ENCODE peak calls at places on chromosomes 16 and 17, in five cellular contexts. O is esophagus muscularis mucosa, A is K562, I is stomach, F is transverse colon. M is an unnamed sample.

GRCh38 chr17:53794875-53795274 is 27.9 kb upstream of the KIF2B start:
- DNase-seq in O (no peak), A (no peak), I (no peak), F (no peak), M (no peak)

GRCh38 chr17:68584904-68585303 is 16.3 kb downstream of the FAM20A start:
- DNase-seq in O (no peak), A (no peak), I (no peak), F (no peak), M (no peak)

GRCh38 chr16:8924214-8924613 is 39.5 kb downstream of the USP7 start:
- DNase-seq in O (no peak), A (no peak), I (peak), F (peak), M (no peak)

GRCh38 chr17:80477647-80478478 is 1.5 kb upstream of the NPTX1 start:
- DNase-seq in O (no peak), A (peak), I (no peak), F (peak), M (peak)

GRCh38 chr17:4066210-4066609 is 76.6 kb downstream of the ZZEF1 start:
- DNase-seq in O (no peak), A (no peak), I (no peak), F (no peak), M (no peak)

GRCh38 chr17:36728030-36728991 is 126.9 kb downstream of the MRM1 start:
- DNase-seq in O (no peak), A (peak), I (no peak), F (no peak), M (peak)

GRCh38 chr16:50593410-50594139 is 45.4 kb downstream of the NKD1 start:
- DNase-seq in O (no peak), A (peak), I (no peak), F (no peak), M (peak)

GRCh38 chr16:66486199-66486772 is 59.2 kb downstream of the BEAN1 start:
- DNase-seq in O (no peak), A (no peak), I (peak), F (no peak), M (no peak)

GRCh38 chr17:43026610-43027009 is 1.6 kb downstream of the RND2 start:
- DNase-seq in O (no peak), A (no peak), I (no peak), F (no peak), M (no peak)

GRCh38 chr17:43025766-43026537 is 921 bp downstream of the RND2 start:
- DNase-seq in O (no peak), A (peak), I (no peak), F (no peak), M (no peak)

GRCh38 chr17:43027091-43028032 is 2.3 kb downstream of the RND2 start:
- DNase-seq in O (no peak), A (no peak), I (no peak), F (no peak), M (no peak)

GRCh38 chr17:43025290-43025657 is 243 bp downstream of the RND2 start:
- DNase-seq in O (no peak), A (no peak), I (no peak), F (no peak), M (no peak)

GRCh38 chr17:43024407-43025289 is at the start of gene RND2:
- DNase-seq in O (peak), A (peak), I (peak), F (peak), M (peak)
- TF ChIP-seq EP300 in O (no peak), A (peak), I (no peak), F (no peak), M (no peak)

GRCh38 chr16:152141-153128 is at the start of gene HBZ:
- DNase-seq in O (no peak), A (peak), I (no peak), F (no peak), M (no peak)

GRCh38 chr16:154223-155030 is 2.0 kb downstream of the HBZ start:
- DNase-seq in O (no peak), A (peak), I (peak), F (peak), M (peak)

GRCh38 chr16:144797-145252 is 6.4 kb upstream of the NPRL3 start:
- DNase-seq in O (no peak), A (peak), I (no peak), F (no peak), M (no peak)

GRCh38 chr16:143456-143855 is 5.0 kb upstream of the NPRL3 start:
- DNase-seq in O (no peak), A (no peak), I (no peak), F (no peak), M (no peak)

DNA sequence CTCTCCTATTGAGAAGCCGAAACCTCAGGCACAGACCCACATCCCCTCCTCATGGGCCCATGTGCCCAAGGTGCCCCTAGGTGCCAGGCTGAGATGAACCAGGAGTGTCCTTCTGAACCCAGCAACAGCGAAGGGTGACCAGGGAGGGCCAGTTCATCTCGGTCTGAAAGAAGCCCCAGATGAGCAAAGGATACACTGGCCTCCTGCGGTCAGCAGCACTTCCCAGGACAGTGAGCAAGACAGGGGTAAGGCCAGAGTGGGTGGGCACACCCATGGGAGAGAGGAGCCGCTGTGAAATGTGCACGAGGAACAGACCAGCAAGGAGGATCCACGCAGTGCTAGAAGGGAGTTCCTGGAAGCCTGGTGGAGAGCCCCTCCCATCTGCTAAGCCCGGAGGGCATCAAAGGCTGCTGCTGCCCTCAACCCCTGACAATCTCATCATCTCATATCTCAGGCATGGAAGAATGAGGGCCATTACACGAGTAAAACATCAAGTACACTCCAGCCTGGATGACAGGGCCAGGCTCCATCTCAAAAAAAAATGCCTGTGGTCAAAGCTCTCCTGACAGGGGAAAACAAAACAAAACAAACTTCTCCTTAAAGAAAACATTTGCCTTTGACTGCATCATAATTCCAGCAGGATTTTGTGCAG is 3.3 kb upstream of the HBZ start:
- DNase-seq in O (no peak), A (no peak), I (no peak), F (no peak), M (peak)
- TF ChIP-seq EP300 in O (no peak), A (no peak), I (no peak), F (no peak), M (no peak)

GRCh38 chr16:57801098-57801855 is 1.0 kb downstream of the KIFC3 start:
- DNase-seq in O (no peak), A (no peak), I (no peak), F (no peak), M (peak)

GRCh38 chr16:57800213-57801097 is 1.8 kb downstream of the KIFC3 start:
- DNase-seq in O (no peak), A (no peak), I (peak), F (no peak), M (peak)

GRCh38 chr16:57802635-57803412 is 533 bp upstream of the KIFC3 start:
- DNase-seq in O (no peak), A (no peak), I (peak), F (no peak), M (peak)

GRCh38 chr16:57803413-57803990 is 1.2 kb upstream of the KIFC3 start:
- DNase-seq in O (no peak), A (peak), I (no peak), F (no peak), M (no peak)

DNA sequence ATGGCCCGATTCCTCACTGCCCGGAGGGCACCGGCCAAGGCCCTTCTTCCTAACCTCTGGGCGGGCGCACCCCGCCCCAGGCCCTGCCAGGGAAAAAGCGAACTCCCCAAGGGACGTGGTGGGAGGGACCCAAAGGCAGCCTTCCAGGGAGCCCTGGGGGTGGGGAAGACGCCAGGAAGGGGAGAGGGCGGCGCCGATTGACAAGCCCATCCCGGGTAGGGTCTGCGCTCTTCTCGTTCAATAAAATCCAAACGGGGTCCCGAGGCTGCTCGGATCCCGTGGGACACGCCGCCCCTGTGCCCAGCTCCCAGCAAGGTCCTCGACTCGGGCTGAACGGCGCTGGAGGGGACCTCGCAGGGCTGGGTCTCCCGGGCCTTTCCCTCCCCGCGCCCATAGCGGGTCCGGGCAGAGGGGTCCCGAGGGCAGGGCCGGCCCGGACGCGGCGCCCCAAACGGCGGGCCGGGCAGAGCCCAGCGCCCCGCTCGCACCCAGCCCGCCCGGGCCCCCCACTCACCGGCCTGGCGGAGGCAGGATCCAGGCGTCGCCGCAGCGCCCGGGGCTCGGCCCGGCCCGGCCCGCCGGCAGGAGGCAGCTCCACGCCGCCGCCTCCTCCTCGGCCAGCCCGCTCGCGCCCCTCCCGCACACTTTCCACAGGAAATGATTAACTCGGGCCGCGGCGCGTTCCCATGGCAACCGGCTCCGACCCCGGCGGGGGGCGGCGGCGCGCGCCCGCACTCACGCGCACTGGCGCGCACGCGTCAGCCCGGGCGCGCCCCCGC is at the start of gene KIFC3:
- DNase-seq in O (no peak), A (peak), I (peak), F (peak), M (peak)
- TF ChIP-seq EP300 in O (no peak), A (no peak), I (no peak), F (no peak), M (no peak)

GRCh38 chr16:14070555-14070876 is 603 bp upstream of the MRTFB start:
- DNase-seq in O (no peak), A (no peak), I (no peak), F (no peak), M (no peak)

GRCh38 chr16:14072360-14072759 is 1.2 kb downstream of the MRTFB start:
- DNase-seq in O (no peak), A (no peak), I (no peak), F (no peak), M (no peak)

GRCh38 chr16:14071576-14072271 is 605 bp downstream of the MRTFB start:
- DNase-seq in O (no peak), A (no peak), I (no peak), F (no peak), M (no peak)

GRCh38 chr16:14069818-14070217 is 1.3 kb upstream of the MRTFB start:
- DNase-seq in O (no peak), A (no peak), I (no peak), F (no peak), M (no peak)

GRCh38 chr16:14070877-14071575 is at the start of gene MRTFB:
- DNase-seq in O (no peak), A (peak), I (peak), F (peak), M (peak)
- TF ChIP-seq EP300 in O (no peak), A (no peak), I (no peak), F (no peak), M (no peak)

GRCh38 chr17:75088902-75089417 is 1.2 kb downstream of the SLC16A5 start:
- DNase-seq in O (no peak), A (no peak), I (peak), F (peak), M (no peak)

GRCh38 chr17:75088465-75088895 is 726 bp downstream of the SLC16A5 start:
- DNase-seq in O (no peak), A (no peak), I (no peak), F (peak), M (no peak)

GRCh38 chr17:75091855-75092327 is 4.1 kb downstream of the SLC16A5 start:
- DNase-seq in O (no peak), A (peak), I (peak), F (peak), M (no peak)

GRCh38 chr17:75093543-75094158 is 5.9 kb downstream of the SLC16A5 start:
- DNase-seq in O (no peak), A (no peak), I (peak), F (no peak), M (no peak)

DNA sequence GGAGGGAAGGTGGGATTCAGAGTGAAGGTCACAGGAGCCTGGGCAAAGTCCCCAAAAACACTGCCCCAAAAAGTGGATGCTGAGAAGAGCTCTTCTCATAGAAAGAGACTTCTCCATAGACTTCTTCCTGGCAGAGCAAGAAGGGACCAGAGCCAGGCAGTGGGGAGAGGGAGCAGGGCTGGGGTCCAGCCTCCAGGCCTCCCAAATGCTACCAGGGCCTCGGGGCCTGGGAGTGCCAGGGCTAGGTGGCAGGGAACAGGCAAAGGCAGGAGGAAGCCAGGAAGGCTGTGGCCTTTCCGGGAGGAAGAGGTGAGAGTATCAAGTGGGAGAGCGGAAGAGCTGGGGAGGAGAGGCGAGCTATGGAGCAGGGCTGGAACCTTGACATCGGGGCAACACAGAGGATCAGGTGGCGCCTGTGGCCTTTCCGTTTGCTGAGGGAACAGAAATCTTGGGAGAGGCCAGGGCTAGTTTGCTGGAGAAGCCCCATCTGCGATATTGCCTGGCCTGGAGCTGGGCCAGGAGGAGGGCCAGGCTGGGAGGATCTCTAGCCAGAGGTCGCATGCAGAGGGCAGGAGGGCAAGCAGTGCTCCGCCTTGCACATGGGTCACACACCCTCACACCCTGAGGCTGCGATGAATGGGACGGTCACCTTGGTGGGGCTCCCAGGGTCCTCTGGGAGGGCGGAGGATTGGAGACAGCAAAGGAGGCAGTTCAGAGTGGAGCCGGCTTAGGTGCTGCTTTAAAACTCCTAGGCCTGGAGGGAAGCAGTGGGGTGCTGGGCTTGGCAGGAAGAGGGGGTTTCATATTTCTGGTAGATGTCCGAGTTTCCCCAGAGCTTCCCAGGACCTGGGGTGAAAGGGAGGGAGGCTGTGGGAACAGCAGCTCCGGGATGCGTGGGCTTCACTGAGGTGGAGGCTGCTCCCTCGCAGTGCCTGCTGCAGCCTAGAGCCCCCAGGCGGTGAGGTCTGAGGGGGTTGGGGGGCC is 3.4 kb downstream of the SLC16A5 start:
- DNase-seq in O (no peak), A (peak), I (peak), F (peak), M (peak)
- TF ChIP-seq EP300 in O (no peak), A (no peak), I (no peak), F (no peak), M (no peak)

GRCh38 chr17:42980274-42980765 is at the start of gene RUNDC1:
- DNase-seq in O (peak), A (peak), I (peak), F (peak), M (peak)
- TF ChIP-seq EP300 in O (no peak), A (no peak), I (no peak), F (no peak), M (no peak)

GRCh38 chr16:82197540-82198240 is 27.7 kb upstream of the MPHOSPH6 start:
- DNase-seq in O (no peak), A (no peak), I (no peak), F (no peak), M (no peak)

GRCh38 chr16:82199209-82199608 is 29.2 kb upstream of the MPHOSPH6 start:
- DNase-seq in O (no peak), A (no peak), I (no peak), F (no peak), M (no peak)

GRCh38 chr16:82194076-82194475 is 24.1 kb upstream of the MPHOSPH6 start:
- DNase-seq in O (no peak), A (no peak), I (no peak), F (no peak), M (no peak)

GRCh38 chr16:82192665-82193064 is 22.6 kb upstream of the MPHOSPH6 start:
- DNase-seq in O (no peak), A (no peak), I (no peak), F (no peak), M (no peak)

DNA sequence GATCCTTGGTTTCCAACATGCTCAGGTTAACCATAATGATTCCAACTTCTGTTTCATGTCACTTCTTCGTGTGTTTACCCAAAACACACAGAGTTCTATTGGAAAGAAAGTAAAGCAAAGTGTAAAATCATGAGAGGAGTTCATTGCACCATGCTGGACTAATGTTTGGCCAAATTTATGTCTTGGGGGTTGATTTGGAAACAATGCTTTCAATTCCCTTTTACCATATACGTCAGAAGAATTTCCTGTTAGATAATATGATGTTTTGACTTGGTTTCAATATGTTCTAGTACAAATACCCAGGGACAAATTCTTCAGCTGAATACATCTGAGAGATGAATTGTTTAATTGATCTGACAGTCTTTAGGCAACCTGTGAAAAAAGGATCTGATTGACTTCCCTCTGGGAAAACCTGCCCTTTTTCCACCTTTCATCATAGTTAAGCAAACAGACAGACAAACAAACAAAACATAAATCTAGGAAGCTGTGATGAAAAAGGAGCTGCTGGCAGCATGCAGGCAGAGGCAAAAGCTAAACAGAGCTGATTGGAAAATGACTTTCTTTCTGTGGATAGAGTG is 26.0 kb upstream of the MPHOSPH6 start:
- DNase-seq in O (no peak), A (no peak), I (no peak), F (no peak), M (no peak)
- TF ChIP-seq EP300 in O (no peak), A (no peak), I (no peak), F (no peak), M (no peak)

GRCh38 chr17:57368637-57369336 is 112.5 kb downstream of the MSI2 start:
- DNase-seq in O (no peak), A (no peak), I (no peak), F (peak), M (no peak)

GRCh38 chr17:57365420-57365819 is 109.1 kb downstream of the MSI2 start:
- DNase-seq in O (no peak), A (peak), I (no peak), F (no peak), M (no peak)

GRCh38 chr17:57366177-57366557 is 109.8 kb downstream of the MSI2 start:
- DNase-seq in O (no peak), A (peak), I (no peak), F (no peak), M (no peak)

GRCh38 chr17:57363998-57364645 is 107.8 kb downstream of the MSI2 start:
- DNase-seq in O (no peak), A (no peak), I (no peak), F (no peak), M (peak)

GRCh38 chr17:57366558-57367351 is 110.4 kb downstream of the MSI2 start:
- DNase-seq in O (no peak), A (peak), I (peak), F (no peak), M (no peak)
- TF ChIP-seq EP300 in O (no peak), A (no peak), I (no peak), F (no peak), M (no peak)

DNA sequence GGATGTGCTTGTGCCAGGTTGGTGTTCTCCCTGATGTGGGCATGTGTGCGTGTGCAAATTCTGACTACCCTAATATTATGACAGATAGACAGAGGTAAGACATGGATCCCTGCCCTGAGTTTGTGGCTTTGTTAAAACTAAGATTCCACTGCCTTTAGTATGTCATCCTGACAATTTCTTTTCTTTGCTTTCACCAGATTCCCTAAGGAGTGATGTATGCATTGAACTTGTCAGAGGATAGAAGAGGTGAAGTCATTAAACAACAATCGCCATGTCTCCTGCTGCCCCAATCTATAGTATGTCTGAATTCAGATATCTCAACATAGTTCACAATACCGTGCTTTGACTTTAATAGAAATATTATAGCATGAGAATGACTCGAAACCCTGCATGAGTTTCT is 137.1 kb upstream of the ELAC2 start:
- DNase-seq in O (no peak), A (no peak), I (no peak), F (no peak), M (no peak)
- TF ChIP-seq EP300 in O (no peak), A (no peak), I (no peak), F (no peak), M (no peak)

M was measured in SK-N-SH.